ENCODE peak calls at places on chromosomes 12 and 14, in eight cellular contexts. N, G, W, I, V, Q, M and Z are unnamed samples.

GRCh38 chr12:95551913-95552516 is 739 bp upstream of the USP44 start:
- DNase-seq in Q (no peak), G (no peak), W (no peak), N (no peak), I (no peak), M (no peak), V (no peak), Z (no peak)

GRCh38 chr12:48991247-48992050 is 7.7 kb downstream of the DDN start:
- DNase-seq in V (no peak), Q (no peak), G (no peak), M (no peak), I (no peak), W (no peak), N (no peak), Z (no peak)

GRCh38 chr12:23093488-23093887 is 468.5 kb downstream of the ETNK1 start:
- DNase-seq in W (no peak), N (no peak), M (no peak), I (no peak), V (no peak), Q (no peak), G (no peak), Z (no peak)

GRCh38 chr12:85825751-85826150 is 10.5 kb downstream of the RASSF9 start:
- DNase-seq in Q (no peak), I (no peak), W (no peak), V (no peak), M (peak), N (no peak), G (no peak), Z (no peak)

GRCh38 chr12:54429014-54429471 is 10.0 kb upstream of the ITGA5 start:
- DNase-seq in V (no peak), G (no peak), M (no peak), N (no peak), W (no peak), Q (no peak), I (no peak), Z (no peak)

GRCh38 chr12:120734210-120734609 is 8.6 kb downstream of the ACADS start:
- DNase-seq in Q (no peak), W (no peak), I (no peak), G (no peak), M (no peak), N (no peak), V (no peak), Z (peak)

GRCh38 chr12:25583545-25583944 is 30.5 kb upstream of the LMNTD1 start:
- DNase-seq in M (peak), W (no peak), I (no peak), Q (peak), V (no peak), N (no peak), G (no peak), Z (no peak)

GRCh38 chr14:90228478-90228877 is 27.9 kb upstream of the PSMC1 start:
- DNase-seq in W (no peak), N (no peak), M (no peak), I (no peak), V (no peak), G (no peak), Q (no peak), Z (no peak)

GRCh38 chr12:62957233-62957953 is 22.4 kb upstream of the PPM1H start:
- DNase-seq in W (no peak), M (no peak), V (no peak), I (no peak), Q (no peak), N (no peak), G (no peak), Z (no peak)

GRCh38 chr12:122981036-122981471 is 573 bp downstream of the ARL6IP4 start:
- DNase-seq in G (no peak), Q (no peak), M (no peak), I (no peak), W (no peak), V (no peak), N (no peak), Z (no peak)

GRCh38 chr12:8038659-8039114 is 6.2 kb downstream of the FOXJ2 start:
- DNase-seq in W (peak), I (peak), Q (peak), M (peak), G (no peak), V (no peak), N (no peak), Z (no peak)

GRCh38 chr14:89447182-89447970 is 30.3 kb upstream of the FOXN3 start:
- DNase-seq in W (no peak), N (no peak), M (no peak), V (no peak), I (peak), G (no peak), Q (no peak), Z (peak)

GRCh38 chr14:79162833-79163232 is 992.7 kb downstream of the NRXN3 start:
- DNase-seq in Q (no peak), N (no peak), M (no peak), I (no peak), W (no peak), G (no peak), V (no peak), Z (no peak)

GRCh38 chr14:79165460-79166080 is 995.4 kb downstream of the NRXN3 start:
- DNase-seq in N (no peak), Q (no peak), M (no peak), I (no peak), V (no peak), W (no peak), G (no peak), Z (no peak)

GRCh38 chr14:79161576-79161975 is 991.4 kb downstream of the NRXN3 start:
- DNase-seq in W (no peak), Q (peak), N (no peak), G (no peak), M (no peak), V (no peak), I (no peak), Z (no peak)

DNA sequence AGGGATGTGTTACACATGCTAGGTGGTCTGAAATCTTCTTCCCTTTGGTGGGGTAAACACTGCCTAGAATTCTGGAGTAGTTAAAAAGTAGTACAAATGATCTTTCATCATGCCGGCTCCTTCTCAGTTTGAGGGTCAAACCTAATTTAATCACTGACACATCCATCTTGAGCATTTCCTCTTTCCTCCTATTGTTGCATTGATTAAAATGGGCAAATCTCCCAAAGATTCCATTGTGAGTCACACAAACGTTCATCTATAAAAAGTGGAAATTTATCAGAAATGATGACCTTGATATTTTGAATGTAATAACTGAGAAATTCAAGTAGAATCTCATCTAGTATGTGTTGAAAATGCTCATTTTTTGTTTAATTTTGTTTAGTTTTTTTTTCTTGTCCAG is 996.0 kb downstream of the NRXN3 start:
- DNase-seq in N (no peak), Q (no peak), M (no peak), G (no peak), W (no peak), V (no peak), I (no peak), Z (no peak)
- TF ChIP-seq CTCF in N (no peak), Q (no peak), M (no peak), G (no peak), W (no peak), V (no peak), I (no peak), Z (no peak)

GRCh38 chr12:6336079-6336858 is 5.6 kb downstream of the TNFRSF1A start:
- DNase-seq in Q (peak), N (peak), G (peak), I (peak), W (peak), M (peak), V (peak), Z (peak)
- TF ChIP-seq CTCF in Q (no peak), N (no peak), G (no peak), I (no peak), W (no peak), M (no peak), V (no peak), Z (no peak)

GRCh38 chr12:76031414-76032042 is at the start of gene PHLDA1:
- DNase-seq in I (peak), G (peak), M (peak), Q (peak), V (peak), N (peak), W (peak), Z (peak)
- TF ChIP-seq CTCF in I (peak), G (peak), M (peak), Q (no peak), V (peak), N (peak), W (peak), Z (peak)

GRCh38 chr14:69887740-69888657 is 8.8 kb downstream of the SMOC1 start:
- DNase-seq in V (no peak), Q (no peak), N (no peak), M (peak), I (no peak), G (no peak), W (no peak), Z (no peak)

GRCh38 chr14:69896080-69896479 is 16.9 kb downstream of the SMOC1 start:
- DNase-seq in N (no peak), W (no peak), Q (no peak), M (no peak), G (no peak), V (no peak), I (no peak), Z (no peak)

GRCh38 chr14:69886843-69887242 is 7.6 kb downstream of the SMOC1 start:
- DNase-seq in Q (no peak), W (no peak), V (no peak), G (no peak), I (no peak), N (no peak), M (no peak), Z (no peak)

GRCh38 chr14:69895109-69895508 is 15.9 kb downstream of the SMOC1 start:
- DNase-seq in V (no peak), I (no peak), N (no peak), Q (no peak), M (no peak), W (no peak), G (no peak), Z (no peak)

GRCh38 chr14:69891422-69891821 is 12.2 kb downstream of the SMOC1 start:
- DNase-seq in G (no peak), I (no peak), N (no peak), W (no peak), Q (peak), M (no peak), V (no peak), Z (no peak)
- TF ChIP-seq CTCF in G (no peak), I (no peak), N (no peak), W (no peak), Q (no peak), M (no peak), V (no peak), Z (no peak)

DNA sequence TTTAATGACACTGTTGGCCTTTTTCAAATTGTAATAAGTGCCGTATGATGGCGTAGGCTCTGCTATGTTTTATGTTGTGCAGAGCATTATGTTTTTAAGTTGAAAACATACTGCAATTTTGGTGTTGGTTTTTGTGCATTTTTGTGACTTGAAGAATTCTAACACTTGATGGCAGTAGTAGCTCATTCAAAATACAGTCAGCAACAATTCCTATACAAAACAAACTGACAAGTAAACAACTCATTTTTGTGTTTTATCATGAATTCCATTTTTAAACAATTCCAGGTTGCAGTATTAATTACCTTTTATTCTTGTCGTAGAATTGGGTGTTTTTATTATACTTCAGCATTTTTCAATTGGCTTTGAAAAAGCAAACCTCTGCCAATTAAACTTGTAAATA is 4.0 kb upstream of the CCER1 start:
- DNase-seq in M (no peak), G (no peak), Q (no peak), I (no peak), N (no peak), W (no peak), V (no peak), Z (no peak)
- TF ChIP-seq CTCF in M (no peak), G (peak), Q (no peak), I (no peak), N (no peak), W (no peak), V (no peak), Z (peak)

GRCh38 chr12:753401-754237 is 1.2 kb downstream of the WNK1 start:
- DNase-seq in G (no peak), V (peak), N (no peak), W (peak), Q (peak), M (peak), I (peak), Z (no peak)
- TF ChIP-seq CTCF in G (no peak), V (no peak), N (no peak), W (no peak), Q (no peak), M (no peak), I (peak), Z (no peak)

GRCh38 chr12:90004319-90005074 is 295.9 kb upstream of the ATP2B1 start:
- DNase-seq in Q (no peak), I (no peak), V (no peak), N (no peak), M (no peak), G (no peak), W (no peak), Z (no peak)

GRCh38 chr12:90013409-90013808 is 304.8 kb upstream of the ATP2B1 start:
- DNase-seq in M (no peak), V (no peak), W (no peak), Q (no peak), N (no peak), I (no peak), G (no peak), Z (no peak)

GRCh38 chr12:90015228-90015627 is 306.6 kb upstream of the ATP2B1 start:
- DNase-seq in M (no peak), N (no peak), Q (no peak), G (no peak), W (no peak), I (no peak), V (no peak), Z (no peak)

GRCh38 chr12:90008277-90008676 is 299.6 kb upstream of the ATP2B1 start:
- DNase-seq in Q (no peak), V (no peak), W (no peak), G (no peak), I (no peak), N (no peak), M (no peak), Z (no peak)

DNA sequence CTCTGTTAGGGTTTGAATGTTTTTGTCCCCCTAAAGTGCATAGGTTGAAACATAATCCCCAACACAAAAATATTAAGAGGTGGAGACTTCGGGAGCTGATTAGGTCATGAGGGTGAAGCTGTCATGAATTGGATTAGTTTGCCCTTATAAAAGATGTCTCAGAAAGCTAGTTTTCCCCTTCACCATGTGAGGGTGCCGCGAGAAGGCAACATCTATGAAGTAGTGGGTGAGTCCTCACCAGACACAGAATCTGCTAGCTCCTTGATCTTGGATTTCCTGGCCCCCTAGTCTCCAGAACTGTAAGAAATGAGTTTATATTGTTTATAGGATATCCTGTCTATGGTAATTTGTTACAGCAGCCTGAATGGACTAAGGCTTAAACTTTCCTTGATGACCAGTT is 301.5 kb upstream of the ATP2B1 start:
- DNase-seq in W (no peak), N (no peak), V (no peak), G (no peak), M (no peak), Q (no peak), I (no peak), Z (no peak)
- TF ChIP-seq CTCF in W (no peak), N (no peak), V (no peak), G (no peak), M (no peak), Q (no peak), I (no peak), Z (peak)

GRCh38 chr12:105384220-105384619 is 53.7 kb downstream of the C12orf75 start:
- DNase-seq in V (no peak), W (no peak), N (no peak), G (no peak), I (no peak), M (no peak), Q (no peak), Z (no peak)

GRCh38 chr12:105382771-105383632 is 52.5 kb downstream of the C12orf75 start:
- DNase-seq in G (peak), W (no peak), I (no peak), N (no peak), V (no peak), Q (peak), M (peak), Z (no peak)

GRCh38 chr12:105377077-105377476 is 46.6 kb downstream of the C12orf75 start:
- DNase-seq in N (no peak), I (no peak), M (no peak), V (no peak), W (no peak), Q (no peak), G (no peak), Z (no peak)

GRCh38 chr12:105378821-105379400 is 48.4 kb downstream of the C12orf75 start:
- DNase-seq in W (no peak), G (no peak), M (peak), Q (peak), V (no peak), I (no peak), N (no peak), Z (no peak)
- TF ChIP-seq CTCF in W (no peak), G (peak), M (peak), Q (no peak), V (no peak), I (peak), N (no peak), Z (peak)

DNA sequence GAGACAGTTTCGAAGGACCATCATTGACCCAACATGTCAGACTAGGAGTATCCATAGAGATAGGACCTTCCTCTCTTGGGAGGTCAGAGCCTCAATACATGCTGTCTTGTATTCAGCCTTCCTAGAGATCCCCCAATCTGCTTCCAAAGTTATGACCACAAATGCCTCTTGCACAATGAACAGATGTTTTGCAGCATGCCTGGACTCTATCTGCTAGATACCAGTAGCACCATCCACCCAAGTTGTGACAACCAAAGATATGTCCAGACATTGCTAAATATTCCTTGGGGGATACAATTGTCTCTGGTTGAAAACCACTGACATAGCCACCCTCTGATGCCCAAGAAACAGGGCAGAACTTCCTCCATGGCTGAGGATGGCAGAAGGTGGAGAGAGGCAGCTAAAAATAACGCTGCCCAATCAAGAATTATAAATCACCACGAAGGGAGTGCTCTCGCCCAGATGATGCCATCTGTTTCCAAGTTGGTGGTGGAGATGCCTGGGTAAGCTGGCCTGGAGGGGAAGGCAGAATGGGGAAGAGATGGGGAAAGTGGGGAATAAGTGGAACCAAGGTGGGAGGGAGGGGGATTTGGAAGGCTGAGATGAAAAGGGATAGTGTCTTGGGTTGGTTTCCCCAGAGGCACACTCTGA is 42.9 kb upstream of the NOS1 start:
- DNase-seq in Q (no peak), I (no peak), N (no peak), M (no peak), V (no peak), W (no peak), G (no peak), Z (no peak)
- TF ChIP-seq CTCF in Q (no peak), I (no peak), N (no peak), M (no peak), V (no peak), W (no peak), G (no peak), Z (no peak)